ENCODE peak calls at places on chromosome 10, in five cellular contexts. L, C, F, O and S are unnamed samples.

GRCh38 chr10:73044378-73045285 is 52.0 kb downstream of the P4HA1 start:
- DNase-seq in L (no peak), C (no peak), F (peak), O (no peak), S (no peak)

GRCh38 chr10:119650692-119651513 is at the start of gene BAG3:
- DNase-seq in L (peak), C (peak), F (peak), O (peak), S (peak)

GRCh38 chr10:114271779-114272167 is 32.7 kb downstream of the VWA2 start:
- DNase-seq in L (no peak), C (no peak), F (peak), O (no peak), S (no peak)

GRCh38 chr10:13961096-13961495 is 369.6 kb downstream of the FRMD4A start:
- DNase-seq in L (no peak), C (no peak), F (peak), O (no peak), S (peak)

GRCh38 chr10:72356115-72356514 is 1.4 kb upstream of the DNAJB12 start:
- DNase-seq in L (no peak), C (no peak), F (no peak), O (no peak), S (no peak)

GRCh38 chr10:114548662-114549061 is 109.4 kb downstream of the ABLIM1 start:
- DNase-seq in L (no peak), C (peak), F (peak), O (no peak), S (no peak)

GRCh38 chr10:61663466-61663865 is 737 bp downstream of the CABCOCO1 start:
- DNase-seq in L (no peak), C (no peak), F (no peak), O (no peak), S (no peak)

GRCh38 chr10:11178606-11179221 is 161.0 kb downstream of the CELF2 start:
- DNase-seq in L (peak), C (peak), F (no peak), O (peak), S (peak)

GRCh38 chr10:32981760-32982159 is 23.7 kb upstream of the ITGB1 start:
- DNase-seq in L (no peak), C (peak), F (peak), O (no peak), S (peak)

GRCh38 chr10:10120671-10121070 is 897.0 kb upstream of the CELF2 start:
- DNase-seq in L (no peak), C (no peak), F (no peak), O (no peak), S (no peak)

GRCh38 chr10:120085386-120085785 is 192.9 kb downstream of the SEC23IP start:
- DNase-seq in L (peak), C (no peak), F (no peak), O (no peak), S (no peak)

GRCh38 chr10:49119746-49120145 is 4.4 kb upstream of the VSTM4 start:
- DNase-seq in L (no peak), C (no peak), F (peak), O (no peak), S (no peak)

GRCh38 chr10:85610381-85611092 is 756.1 kb downstream of the GRID1 start:
- DNase-seq in L (no peak), C (no peak), F (no peak), O (no peak), S (no peak)

GRCh38 chr10:60967260-60967659 is 23.3 kb upstream of the RHOBTB1 start:
- DNase-seq in L (no peak), C (no peak), F (no peak), O (no peak), S (no peak)

GRCh38 chr10:133230387-133231195 is 574 bp downstream of the UTF1 start:
- DNase-seq in L (peak), C (peak), F (no peak), O (no peak), S (no peak)

GRCh38 chr10:17237915-17238444 is 9.9 kb downstream of the VIM start:
- DNase-seq in L (no peak), C (no peak), F (no peak), O (no peak), S (no peak)

GRCh38 chr10:119933179-119933578 is 40.6 kb downstream of the SEC23IP start:
- DNase-seq in L (no peak), C (no peak), F (no peak), O (no peak), S (peak)

GRCh38 chr10:79434816-79435215 is 10.6 kb downstream of the ZCCHC24 start:
- DNase-seq in L (no peak), C (peak), F (peak), O (peak), S (no peak)

GRCh38 chr10:2633630-2634029 is 433.7 kb upstream of the PFKP start:
- DNase-seq in L (no peak), C (no peak), F (no peak), O (no peak), S (no peak)

GRCh38 chr10:20287951-20288350 is 471.7 kb downstream of the PLXDC2 start:
- DNase-seq in L (no peak), C (no peak), F (no peak), O (no peak), S (no peak)

GRCh38 chr10:78134919-78135318 is 101.3 kb downstream of the RPS24 start:
- DNase-seq in L (no peak), C (no peak), F (no peak), O (no peak), S (no peak)

GRCh38 chr10:133211959-133212852 is 17.8 kb upstream of the UTF1 start:
- DNase-seq in L (no peak), C (no peak), F (no peak), O (no peak), S (no peak)

GRCh38 chr10:6476989-6477388 is 103.1 kb downstream of the PRKCQ start:
- DNase-seq in L (no peak), C (no peak), F (no peak), O (no peak), S (no peak)

GRCh38 chr10:103936022-103936421 is 18.0 kb upstream of the STN1 start:
- DNase-seq in L (no peak), C (no peak), F (no peak), O (no peak), S (no peak)

GRCh38 chr10:28734940-28735759 is 57.8 kb downstream of the BAMBI start:
- DNase-seq in L (no peak), C (no peak), F (peak), O (no peak), S (no peak)

GRCh38 chr10:27626821-27627359 is 118.7 kb downstream of the MKX start:
- DNase-seq in L (no peak), C (no peak), F (no peak), O (no peak), S (no peak)

GRCh38 chr10:87612107-87612506 is 47.6 kb upstream of the PAPSS2 start:
- DNase-seq in L (no peak), C (no peak), F (no peak), O (no peak), S (no peak)

GRCh38 chr10:5142199-5142598 is 42.8 kb downstream of the AKR1C8 start:
- DNase-seq in L (no peak), C (no peak), F (no peak), O (no peak), S (no peak)

GRCh38 chr10:30155401-30155800 is 96.0 kb upstream of the JCAD start:
- DNase-seq in L (no peak), C (no peak), F (no peak), O (no peak), S (no peak)

GRCh38 chr10:83983578-83984255 is 155.6 kb upstream of the GHITM start:
- DNase-seq in L (peak), C (no peak), F (peak), O (no peak), S (no peak)

GRCh38 chr10:132651511-132652029 is 114.0 kb downstream of the INPP5A start:
- DNase-seq in L (no peak), C (no peak), F (no peak), O (no peak), S (no peak)

GRCh38 chr10:12042409-12042796 is 206 bp downstream of the UPF2 start:
- DNase-seq in L (no peak), C (peak), F (peak), O (peak), S (no peak)

GRCh38 chr10:84447701-84448400 is 119.5 kb downstream of the CCSER2 start:
- DNase-seq in L (no peak), C (no peak), F (no peak), O (no peak), S (no peak)